ENCODE peak calls at places on chromosomes 2 and 18, in five cellular contexts. K is SK-N-SH, I is K562, Y is H1, P is GM12878. X is an unnamed sample.

GRCh38 chr18:36265035-36265434 is 32.5 kb upstream of the FHOD3 start:
- DNase-seq in K (no peak), I (no peak), Y (no peak), P (no peak), X (no peak)

GRCh38 chr2:85326946-85327756 is 638 bp downstream of the TGOLN2 start:
- DNase-seq in K (no peak), I (no peak), Y (no peak), P (no peak), X (peak)

GRCh38 chr2:235658371-235659174 is 164.7 kb downstream of the AGAP1 start:
- DNase-seq in K (no peak), I (no peak), Y (peak), P (no peak), X (no peak)

GRCh38 chr2:43341959-43342757 is 115.8 kb upstream of the ZFP36L2 start:
- DNase-seq in K (no peak), I (no peak), Y (no peak), P (no peak), X (no peak)

GRCh38 chr18:55650363-55650870 is 62.4 kb upstream of the TCF4 start:
- DNase-seq in K (no peak), I (no peak), Y (no peak), P (no peak), X (no peak)

GRCh38 chr2:189236066-189236465 is 56.5 kb upstream of the COL5A2 start:
- DNase-seq in K (no peak), I (no peak), Y (no peak), P (no peak), X (no peak)

GRCh38 chr2:64987963-64988419 is 1.2 kb upstream of the SLC1A4 start:
- DNase-seq in K (no peak), I (no peak), Y (no peak), P (peak), X (peak)

GRCh38 chr2:82023710-82024109 is 1719.2 kb upstream of the LRRTM1 start:
- DNase-seq in K (no peak), I (no peak), Y (no peak), P (no peak), X (no peak)

GRCh38 chr2:120741514-120742448 is 6.1 kb downstream of the GLI2 start:
- DNase-seq in K (peak), I (no peak), Y (peak), P (no peak), X (no peak)

GRCh38 chr2:191878576-191879298 is 31.8 kb upstream of the CAVIN2 start:
- DNase-seq in K (no peak), I (no peak), Y (no peak), P (no peak), X (no peak)

GRCh38 chr18:25674183-25674582 is 322.2 kb upstream of the ZNF521 start:
- DNase-seq in K (no peak), I (no peak), Y (no peak), P (no peak), X (no peak)

GRCh38 chr18:25672490-25672889 is 320.5 kb upstream of the ZNF521 start:
- DNase-seq in K (no peak), I (no peak), Y (peak), P (no peak), X (no peak)

GRCh38 chr18:25675123-25675850 is 323.3 kb upstream of the ZNF521 start:
- DNase-seq in K (no peak), I (no peak), Y (peak), P (no peak), X (peak)

GRCh38 chr18:25669741-25670140 is 317.8 kb upstream of the ZNF521 start:
- DNase-seq in K (no peak), I (no peak), Y (no peak), P (no peak), X (no peak)
- TF ChIP-seq JUND in K (no peak), I (no peak), Y (no peak), P (no peak), X (no peak)

GRCh38 chr2:119702203-119702917 is 23.4 kb downstream of the TMEM177 start:
- DNase-seq in K (no peak), I (no peak), Y (no peak), P (no peak), X (no peak)
- TF ChIP-seq JUND in K (no peak), I (no peak), Y (no peak), P (no peak), X (no peak)

GRCh38 chr2:142865924-142866323 is 11.5 kb upstream of the KYNU start:
- DNase-seq in K (no peak), I (no peak), Y (no peak), P (no peak), X (no peak)
- TF ChIP-seq JUND in K (no peak), I (no peak), Y (no peak), P (no peak), X (no peak)

DNA sequence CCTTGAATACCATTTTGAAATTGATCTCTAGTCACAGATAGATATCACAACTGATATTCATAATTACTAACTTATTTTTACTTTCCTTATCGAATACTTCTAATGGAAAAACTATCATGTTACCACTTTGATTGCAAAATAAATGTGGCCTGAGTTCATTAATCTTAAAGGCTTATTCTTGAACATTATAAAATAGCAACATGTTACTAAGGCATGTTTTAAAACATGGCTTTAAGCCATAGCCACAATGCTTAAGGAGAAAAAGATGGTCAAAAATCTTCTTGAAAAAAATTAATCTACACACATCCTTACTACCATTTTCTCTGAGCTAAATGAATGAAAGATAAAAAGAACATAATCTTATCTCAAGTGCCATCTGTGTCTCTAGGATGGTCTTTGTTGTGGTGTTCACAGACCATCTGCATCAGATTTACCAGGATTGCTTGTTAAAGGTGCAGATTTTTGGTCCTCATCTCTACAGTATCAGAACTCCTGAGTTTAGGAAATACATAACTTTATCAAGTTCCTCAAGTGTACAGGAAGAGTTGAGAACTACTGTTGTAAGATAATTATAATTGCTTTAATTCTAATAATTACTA is 15.3 kb downstream of the MTX2 start:
- DNase-seq in K (no peak), I (peak), Y (no peak), P (no peak), X (no peak)
- TF ChIP-seq JUND in K (no peak), I (no peak), Y (no peak), P (no peak), X (no peak)

GRCh38 chr2:47644351-47644750 is 138.6 kb upstream of the MSH6 start:
- DNase-seq in K (no peak), I (no peak), Y (no peak), P (no peak), X (no peak)
- TF ChIP-seq JUND in K (no peak), I (no peak), Y (no peak), P (no peak), X (no peak)

DNA sequence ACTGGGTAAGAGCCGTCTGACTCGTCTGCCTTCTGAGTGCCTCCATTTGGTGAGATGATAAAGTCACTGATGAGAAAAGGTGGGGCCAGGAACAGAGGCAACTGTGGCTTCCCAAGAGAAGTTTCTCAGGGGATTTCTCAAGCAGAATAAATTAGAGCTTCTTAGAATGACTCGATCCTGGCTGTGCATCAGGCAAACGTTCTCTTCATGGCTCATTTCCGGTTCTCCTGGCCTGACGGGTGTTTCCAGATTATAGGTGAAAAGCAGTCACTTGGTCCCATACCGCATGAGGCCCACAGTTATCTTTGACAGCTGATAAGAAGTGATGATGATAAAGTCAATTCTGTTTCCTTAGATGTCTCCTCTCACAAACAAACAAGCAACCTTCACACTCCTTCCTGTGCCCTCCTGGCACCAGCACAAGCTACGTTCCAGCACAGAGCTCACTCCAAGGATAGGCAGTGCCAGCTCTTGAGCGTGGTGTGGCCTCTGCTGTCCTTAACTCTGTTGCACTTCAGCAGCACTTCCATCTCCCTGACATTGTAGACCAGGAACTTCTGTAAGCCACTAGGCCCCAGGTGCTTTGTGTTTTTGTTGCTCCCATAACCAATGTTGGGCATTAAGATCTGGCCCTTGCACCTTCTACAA is 37.8 kb upstream of the KCNF1 start:
- DNase-seq in K (no peak), I (no peak), Y (no peak), P (no peak), X (no peak)
- TF ChIP-seq JUND in K (no peak), I (no peak), Y (no peak), P (no peak), X (no peak)

DNA sequence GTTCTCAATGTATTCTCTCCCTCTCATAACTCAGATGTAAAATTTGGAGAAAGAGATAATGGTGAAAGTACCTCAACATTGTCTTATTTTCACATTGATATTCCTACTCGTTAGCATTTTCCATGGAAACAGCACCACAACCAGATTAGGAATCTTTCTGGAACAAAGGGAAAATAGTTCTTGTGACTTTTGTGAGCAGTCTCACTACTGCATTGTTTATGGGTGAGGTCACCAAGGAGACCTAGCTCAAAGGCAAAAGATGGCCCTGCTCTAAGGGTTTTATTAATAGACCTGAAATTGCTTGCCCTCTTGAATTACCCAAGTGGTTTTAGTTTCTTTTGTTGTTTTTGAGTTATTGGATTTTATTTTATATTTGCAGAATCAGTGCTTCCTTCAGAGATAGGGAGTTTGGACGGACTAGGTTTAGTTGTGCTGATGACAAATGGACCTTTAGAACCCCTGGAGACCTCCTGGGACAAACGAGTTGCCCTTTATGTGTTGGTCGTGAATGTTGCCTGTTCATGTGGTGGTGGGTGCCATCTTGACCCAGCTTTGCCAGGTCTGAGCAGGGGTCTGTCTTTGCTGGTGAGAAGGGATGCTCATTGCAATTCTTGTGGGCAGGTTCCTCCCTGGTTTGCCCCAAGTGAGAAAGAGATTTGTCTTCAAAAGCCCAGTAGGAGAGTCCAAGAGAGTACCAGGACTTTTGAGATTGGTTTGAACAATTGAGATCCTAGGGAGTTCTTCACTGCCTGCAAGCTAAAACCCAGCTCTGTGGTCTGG is 58.1 kb downstream of the INPP4A start:
- DNase-seq in K (no peak), I (no peak), Y (no peak), P (no peak), X (peak)
- TF ChIP-seq JUND in K (no peak), I (no peak), Y (no peak), P (no peak), X (no peak)

DNA sequence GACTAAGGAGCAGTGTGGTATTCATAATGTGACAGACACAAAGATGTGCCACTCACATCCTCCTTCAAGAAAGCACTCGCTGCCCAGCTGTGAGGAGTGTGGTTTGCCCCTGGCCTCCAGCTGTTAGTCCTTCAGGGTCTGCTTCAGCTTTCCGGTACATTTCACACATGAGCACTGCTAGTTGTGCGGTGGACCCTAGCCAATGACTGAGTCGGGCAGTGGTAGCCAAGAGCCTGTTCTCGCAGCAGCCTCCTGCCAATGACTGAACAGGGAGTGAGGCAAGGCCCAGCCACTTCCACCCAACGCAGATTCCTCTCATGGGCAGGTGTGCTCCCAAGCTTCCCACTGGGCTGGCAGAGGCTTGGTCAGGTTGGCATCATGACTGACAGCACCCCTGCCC is 254.3 kb downstream of the RBM43 start:
- DNase-seq in K (no peak), I (no peak), Y (no peak), P (no peak), X (no peak)
- TF ChIP-seq JUND in K (no peak), I (no peak), Y (no peak), P (no peak), X (no peak)

GRCh38 chr2:201631041-201631440 is 12.3 kb downstream of the TMEM237 start:
- DNase-seq in K (no peak), I (no peak), Y (no peak), P (no peak), X (no peak)
- TF ChIP-seq JUND in K (no peak), I (no peak), Y (no peak), P (no peak), X (no peak)

GRCh38 chr18:57805117-57805516 is 2.0 kb upstream of the ATP8B1 start:
- DNase-seq in K (no peak), I (no peak), Y (no peak), P (no peak), X (no peak)

GRCh38 chr18:57806201-57806890 is 3.2 kb upstream of the ATP8B1 start:
- DNase-seq in K (no peak), I (no peak), Y (no peak), P (no peak), X (no peak)

GRCh38 chr18:57807336-57808117 is 4.4 kb upstream of the ATP8B1 start:
- DNase-seq in K (no peak), I (no peak), Y (no peak), P (no peak), X (no peak)

GRCh38 chr18:57809190-57809589 is 6.1 kb upstream of the ATP8B1 start:
- DNase-seq in K (no peak), I (no peak), Y (no peak), P (no peak), X (no peak)

DNA sequence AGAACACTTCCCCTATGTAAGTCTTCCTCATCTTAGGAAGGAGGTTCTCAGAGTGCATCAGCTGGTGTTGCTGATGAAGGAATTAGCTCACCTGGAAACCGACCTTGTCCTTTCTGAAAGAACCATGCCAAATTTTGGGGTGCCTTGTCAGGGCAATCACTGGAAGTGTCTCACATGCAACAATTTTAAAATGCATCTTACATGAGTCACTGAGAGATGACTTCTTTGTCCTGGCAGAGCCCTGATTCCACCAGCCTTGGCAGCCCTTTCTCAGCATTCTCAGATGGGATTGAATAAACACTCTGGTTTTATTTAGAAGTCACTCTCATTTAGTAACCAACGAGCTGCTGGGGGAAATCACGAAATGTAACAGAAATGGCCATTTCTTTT is 3.8 kb upstream of the ATP8B1 start:
- DNase-seq in K (no peak), I (no peak), Y (no peak), P (no peak), X (no peak)
- TF ChIP-seq JUND in K (peak), I (no peak), Y (no peak), P (no peak), X (no peak)